ENCODE peak calls at places on chromosome 19, in five cellular contexts. Z is endodermal cell, S is Caco-2, J is adrenal gland, R is colonic mucosa. G is an unnamed sample. For H3K4me1, the result is how much of the 10 kb centered on the place peaks cover.

GRCh38 chr19:37983916-37984315 is 76.9 kb downstream of the SIPA1L3 start:
- DNase-seq in Z (no peak), S (no peak), J (no peak), R (no peak), G (no peak)

GRCh38 chr19:29564574-29565005 is 38.8 kb downstream of the VSTM2B start:
- DNase-seq in Z (peak), S (no peak), J (no peak), R (no peak), G (no peak)

GRCh38 chr19:17734146-17734545 is 14.9 kb downstream of the MAP1S start:
- DNase-seq in Z (no peak), S (no peak), J (no peak), R (no peak), G (no peak)

GRCh38 chr19:42129399-42130253 is 2.6 kb downstream of the POU2F2 start:
- DNase-seq in Z (no peak), S (no peak), J (peak), R (peak), G (no peak)

GRCh38 chr19:20423381-20424207 is 142.0 kb downstream of the ZNF737 start:
- DNase-seq in Z (peak), S (no peak), J (peak), R (peak), G (peak)

GRCh38 chr19:33902802-33903488 is 106.3 kb downstream of the KCTD15 start:
- DNase-seq in Z (no peak), S (no peak), J (no peak), R (peak), G (no peak)

GRCh38 chr19:58181902-58182576 is 822 bp upstream of the ZNF274 start:
- DNase-seq in Z (peak), S (peak), J (no peak), R (peak), G (peak)

GRCh38 chr19:19250196-19250801 is 22.8 kb downstream of the TM6SF2 start:
- DNase-seq in Z (no peak), S (no peak), J (no peak), R (no peak), G (no peak)

GRCh38 chr19:37845932-37846331 is 60.5 kb downstream of the WDR87 start:
- DNase-seq in Z (no peak), S (no peak), J (no peak), R (no peak), G (no peak)

GRCh38 chr19:2426661-2427322 is 594 bp downstream of the TIMM13 start:
- DNase-seq in Z (peak), S (peak), J (peak), R (peak), G (peak)

GRCh38 chr19:4049432-4049831 is 17.3 kb downstream of the ZBTB7A start:
- DNase-seq in Z (no peak), S (no peak), J (no peak), R (peak), G (no peak)

GRCh38 chr19:3364501-3364858 is 1.9 kb upstream of the NFIC start:
- DNase-seq in Z (no peak), S (no peak), J (no peak), R (no peak), G (no peak)

GRCh38 chr19:11754663-11755062 is 12.1 kb upstream of the ZNF441 start:
- DNase-seq in Z (no peak), S (no peak), J (no peak), R (no peak), G (no peak)

GRCh38 chr19:12788682-12789097 is 2.6 kb upstream of the JUNB start:
- DNase-seq in Z (peak), S (no peak), J (peak), R (peak), G (peak)

GRCh38 chr19:5059191-5059579 is 90.3 kb downstream of the KDM4B start:
- DNase-seq in Z (no peak), S (no peak), J (no peak), R (no peak), G (no peak)

GRCh38 chr19:56601375-56601774 is 6.3 kb downstream of the ZNF71 start:
- DNase-seq in Z (no peak), S (no peak), J (no peak), R (no peak), G (no peak)

GRCh38 chr19:8335343-8336071 is 7.6 kb downstream of the KANK3 start:
- DNase-seq in Z (peak), S (no peak), J (no peak), R (no peak), G (no peak)

GRCh38 chr19:58387338-58388174 is 487 bp downstream of the RPS5 start:
- DNase-seq in Z (peak), S (no peak), J (no peak), R (no peak), G (no peak)

GRCh38 chr19:588093-588742 is 1.5 kb upstream of the HCN2 start:
- DNase-seq in Z (peak), S (peak), J (peak), R (peak), G (no peak)

GRCh38 chr19:342801-343421 is 1.7 kb downstream of the MIER2 start:
- DNase-seq in Z (no peak), S (no peak), J (peak), R (peak), G (no peak)

GRCh38 chr19:51529301-51529700 is 2.2 kb downstream of the SIGLEC6 start:
- DNase-seq in Z (no peak), S (no peak), J (no peak), R (no peak), G (no peak)

GRCh38 chr19:17777840-17778620 is 16.9 kb upstream of the B3GNT3 start:
- DNase-seq in Z (peak), S (peak), J (no peak), R (peak), G (peak)

GRCh38 chr19:48659768-48660167 is 13.0 kb downstream of the NTN5 start:
- DNase-seq in Z (no peak), S (peak), J (no peak), R (no peak), G (no peak)

GRCh38 chr19:48367855-48368254 is 3.7 kb downstream of the SYNGR4 start:
- DNase-seq in Z (no peak), S (no peak), J (no peak), R (no peak), G (no peak)

GRCh38 chr19:1076951-1077350 is 10.0 kb downstream of the ARHGAP45 start:
- DNase-seq in Z (no peak), S (no peak), J (peak), R (peak), G (no peak)

GRCh38 chr19:41792513-41793413 is 3.6 kb upstream of the CEACAM3 start:
- DNase-seq in Z (peak), S (no peak), J (peak), R (peak), G (no peak)

GRCh38 chr19:54470991-54471782 is 1.9 kb downstream of the CDC42EP5 start:
- DNase-seq in Z (peak), S (no peak), J (peak), R (peak), G (peak)

GRCh38 chr19:19211499-19212432 is at the start of gene NCAN:
- DNase-seq in Z (peak), S (no peak), J (no peak), R (no peak), G (no peak)

GRCh38 chr19:10271543-10272086 is 695 bp downstream of the ICAM1 start:
- DNase-seq in Z (no peak), S (no peak), J (no peak), R (peak), G (peak)

GRCh38 chr19:18496167-18496979 is 25.5 kb downstream of the ELL start:
- DNase-seq in Z (no peak), S (no peak), J (no peak), R (peak), G (no peak)

GRCh38 chr19:11091343-11092153 is 2.3 kb downstream of the LDLR start:
- DNase-seq in Z (peak), S (peak), J (peak), R (peak), G (no peak)

GRCh38 chr19:18904334-18905057 is 8.5 kb upstream of the CERS1 start:
- DNase-seq in Z (no peak), S (no peak), J (peak), R (no peak), G (no peak)

GRCh38 chr19:10852098-10852800 is 4.0 kb downstream of the C19orf38 start:
- DNase-seq in Z (peak), S (no peak), J (no peak), R (no peak), G (no peak)

GRCh38 chr19:13077233-13077632 is 25.4 kb downstream of the LYL1 start:
- DNase-seq in Z (no peak), S (no peak), J (no peak), R (no peak), G (no peak)

GRCh38 chr19:19009951-19010350 is 23.4 kb downstream of the SUGP2 start:
- DNase-seq in Z (no peak), S (no peak), J (no peak), R (no peak), G (no peak)

GRCh38 chr19:39270091-39270871 is 2.1 kb downstream of the IFNL2 start:
- DNase-seq in Z (no peak), S (no peak), J (no peak), R (no peak), G (no peak)

GRCh38 chr19:17671906-17672305 is 16.2 kb downstream of the UNC13A start:
- DNase-seq in Z (peak), S (peak), J (no peak), R (no peak), G (no peak)

GRCh38 chr19:912181-913079 is 589 bp downstream of the R3HDM4 start:
- DNase-seq in Z (no peak), S (no peak), J (no peak), R (no peak), G (peak)

GRCh38 chr19:45729774-45730388 is 815 bp downstream of the FBXO46 start:
- DNase-seq in Z (peak), S (no peak), J (no peak), R (no peak), G (no peak)

GRCh38 chr19:40575326-40575725 is 1.3 kb upstream of the SHKBP1 start:
- DNase-seq in Z (no peak), S (no peak), J (no peak), R (no peak), G (no peak)

GRCh38 chr19:40578442-40578908 is 1.8 kb downstream of the SHKBP1 start:
- DNase-seq in Z (peak), S (peak), J (no peak), R (no peak), G (no peak)

GRCh38 chr19:40576181-40576584 is 490 bp upstream of the SHKBP1 start:
- DNase-seq in Z (peak), S (no peak), J (no peak), R (no peak), G (no peak)

GRCh38 chr19:40580619-40581018 is 3.9 kb downstream of the SHKBP1 start:
- DNase-seq in Z (no peak), S (no peak), J (no peak), R (no peak), G (no peak)

DNA sequence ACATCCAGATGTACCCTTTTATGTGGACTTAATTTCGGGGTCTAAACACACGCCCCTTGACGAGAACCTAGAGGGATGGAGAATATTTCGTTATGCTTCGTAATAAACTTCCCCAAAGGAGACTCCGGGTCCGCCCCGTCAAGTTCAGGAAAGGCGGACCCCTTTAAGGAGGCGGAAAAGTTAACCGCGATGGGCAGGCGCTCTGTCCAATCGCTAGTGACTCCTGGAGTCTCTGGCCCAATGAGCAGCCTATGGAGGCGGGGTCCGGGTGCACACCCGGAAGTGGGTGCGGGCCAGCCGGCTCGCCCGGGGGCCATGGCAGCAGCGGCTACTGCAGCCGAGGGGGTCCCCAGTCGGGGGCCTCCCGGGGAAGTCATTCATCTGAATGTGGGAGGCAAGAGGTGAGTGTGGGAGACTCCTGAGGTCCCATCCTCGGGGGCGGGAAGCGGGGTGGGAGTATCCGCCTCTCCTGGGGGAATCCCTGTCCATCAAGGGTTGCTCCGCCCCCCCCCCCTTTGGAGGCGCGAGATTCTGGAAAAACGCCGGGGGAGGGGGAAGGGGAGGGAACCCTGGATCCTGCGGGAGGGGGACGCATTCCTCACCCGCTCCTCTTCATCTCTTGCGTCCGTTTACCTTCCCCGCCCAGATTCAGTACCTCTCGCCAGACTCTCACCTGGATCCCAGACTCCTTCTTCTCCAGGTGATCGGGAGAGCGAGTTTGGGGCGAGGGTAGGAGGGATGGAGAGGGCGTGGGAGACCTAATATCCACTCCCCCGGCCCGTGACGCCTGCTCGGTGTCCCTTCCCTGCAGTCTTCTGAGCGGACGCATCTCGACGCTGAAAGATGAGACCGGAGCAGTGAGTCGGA is at the start of gene SHKBP1:
- DNase-seq in Z (peak), S (peak), J (peak), R (peak), G (peak)
- H3K4me1 ChIP-seq in Z (under half), S (under half), J (under half), R (under half), G (under half)

GRCh38 chr19:47273313-47274070 is 1.2 kb upstream of the INAFM1 start:
- DNase-seq in Z (peak), S (peak), J (peak), R (peak), G (peak)
- H3K4me1 ChIP-seq in Z (under half), S (under half), J (under half), R (under half), G (under half)

GRCh38 chr19:35127871-35128270 is 7.0 kb downstream of the LGI4 start:
- DNase-seq in Z (no peak), S (no peak), J (no peak), R (no peak), G (no peak)
- H3K4me1 ChIP-seq in Z (under half), S (under half), J (under half), R (under half), G (under half)

DNA sequence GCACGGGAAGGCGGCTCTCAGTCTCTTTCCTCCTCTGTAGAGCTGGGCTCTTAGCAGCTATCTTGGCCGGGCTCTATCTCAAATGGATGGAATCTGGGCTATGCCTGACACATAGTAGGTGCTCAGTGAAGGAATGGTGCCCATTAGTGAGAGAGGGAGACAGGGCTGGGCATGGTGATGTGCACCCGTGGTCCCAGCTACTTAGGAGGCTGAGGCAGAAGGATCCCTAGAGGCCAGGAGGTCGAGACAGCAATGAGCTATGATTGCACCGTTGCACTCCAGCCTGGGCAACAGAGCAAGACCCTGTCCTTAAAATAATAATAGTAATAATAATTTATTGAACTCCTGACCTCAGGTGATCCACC is 14.7 kb downstream of the KLF2 start:
- DNase-seq in Z (no peak), S (no peak), J (no peak), R (no peak), G (no peak)
- H3K4me1 ChIP-seq in Z (under half), S (under half), J (under half), R (under half), G (under half)

GRCh38 chr19:31943305-31943704 is 402.1 kb upstream of the ZNF507 start:
- DNase-seq in Z (peak), S (no peak), J (no peak), R (no peak), G (no peak)
- H3K4me1 ChIP-seq in Z (under half), S (under half), J (under half), R (under half), G (under half)

G was measured in ovary.